ENCODE peak calls at places on chromosomes 4 and X, in five cellular contexts. F is HCT116; O is CD4-positive, alpha-beta memory T cell; Q is endodermal cell; H is CD8-positive, alpha-beta T cell. W is an unnamed sample. For H3K27me3, H3K4me1 and H3K9me3, the result is how much of the 10 kb centered on the place peaks cover.

GRCh38 chr4:41122309-41122708 is 92.0 kb downstream of the APBB2 start:
- DNase-seq in F (no peak), O (no peak), Q (no peak), H (no peak), W (no peak)

GRCh38 chrX:96909291-96909690 is 25.6 kb downstream of the RPA4 start:
- DNase-seq in F (no peak), O (no peak), Q (no peak), H (no peak), W (no peak)

GRCh38 chr4:185839204-185839712 is 27.3 kb upstream of the SORBS2 start:
- DNase-seq in F (peak), O (no peak), Q (peak), H (no peak), W (no peak)

GRCh38 chr4:147198411-147199051 is 252.9 kb upstream of the TTC29 start:
- DNase-seq in F (no peak), O (no peak), Q (no peak), H (no peak), W (no peak)

GRCh38 chrX:38803609-38804480 is 2.6 kb downstream of the MID1IP1 start:
- DNase-seq in F (peak), O (peak), Q (peak), H (peak), W (peak)

GRCh38 chr4:152095701-152096070 is 334.9 kb upstream of the GATB start:
- DNase-seq in F (no peak), O (no peak), Q (no peak), H (no peak), W (no peak)

GRCh38 chrX:153336128-153336894 is 2.4 kb downstream of the ZNF275 start:
- DNase-seq in F (no peak), O (no peak), Q (no peak), H (no peak), W (no peak)

GRCh38 chrX:27336466-27337091 is 126.6 kb downstream of the PPP4R3C start:
- DNase-seq in F (peak), O (no peak), Q (peak), H (no peak), W (no peak)

GRCh38 chr4:127622923-127623754 is 9.6 kb upstream of the INTU start:
- DNase-seq in F (no peak), O (no peak), Q (peak), H (no peak), W (no peak)

GRCh38 chrX:78725257-78725656 is 22.3 kb upstream of the LPAR4 start:
- DNase-seq in F (no peak), O (no peak), Q (no peak), H (no peak), W (no peak)

GRCh38 chrX:39626749-39627148 is 471.0 kb downstream of the BCOR start:
- DNase-seq in F (no peak), O (no peak), Q (no peak), H (no peak), W (no peak)

GRCh38 chr4:138455097-138455496 is 212.9 kb upstream of the SLC7A11 start:
- DNase-seq in F (no peak), O (no peak), Q (no peak), H (no peak), W (no peak)

GRCh38 chr4:56790566-56791175 is 30.8 kb downstream of the SPINK2 start:
- DNase-seq in F (no peak), O (no peak), Q (no peak), H (no peak), W (no peak)

GRCh38 chrX:51098046-51098445 is 187.5 kb downstream of the BMP15 start:
- DNase-seq in F (no peak), O (no peak), Q (no peak), H (no peak), W (no peak)
- H3K27me3 ChIP-seq in F (under half), O (under half), Q (under half), H (under half), W (under half)

DNA sequence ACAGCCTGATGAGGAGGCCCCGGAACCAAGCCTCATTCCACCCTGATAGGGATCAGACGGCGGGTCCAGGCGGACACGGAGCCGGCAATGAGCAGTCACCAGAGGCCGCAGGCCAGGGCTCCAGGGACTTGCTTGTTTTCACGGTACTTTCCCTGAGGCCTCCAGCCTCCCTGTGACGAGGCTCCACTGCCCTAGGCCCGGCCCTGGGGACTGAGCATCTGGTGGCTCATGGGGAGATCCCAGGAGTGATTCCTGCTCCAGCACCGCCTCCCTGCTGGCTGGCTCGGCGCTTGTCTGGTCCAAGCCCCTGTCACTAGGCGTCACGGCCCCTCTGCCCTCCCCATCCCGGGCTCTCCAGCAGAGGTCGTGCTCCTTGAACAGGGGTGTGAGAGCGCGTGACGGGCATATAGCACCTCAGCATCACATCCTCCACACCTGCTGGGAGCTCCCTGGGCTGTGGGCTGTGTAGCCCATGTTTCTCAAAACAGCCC is 14.1 kb downstream of the HTRA3 start:
- DNase-seq in F (no peak), O (no peak), Q (peak), H (no peak), W (no peak)
- H3K4me1 ChIP-seq in F (under half), O (under half), Q (under half), H (under half), W (under half)

DNA sequence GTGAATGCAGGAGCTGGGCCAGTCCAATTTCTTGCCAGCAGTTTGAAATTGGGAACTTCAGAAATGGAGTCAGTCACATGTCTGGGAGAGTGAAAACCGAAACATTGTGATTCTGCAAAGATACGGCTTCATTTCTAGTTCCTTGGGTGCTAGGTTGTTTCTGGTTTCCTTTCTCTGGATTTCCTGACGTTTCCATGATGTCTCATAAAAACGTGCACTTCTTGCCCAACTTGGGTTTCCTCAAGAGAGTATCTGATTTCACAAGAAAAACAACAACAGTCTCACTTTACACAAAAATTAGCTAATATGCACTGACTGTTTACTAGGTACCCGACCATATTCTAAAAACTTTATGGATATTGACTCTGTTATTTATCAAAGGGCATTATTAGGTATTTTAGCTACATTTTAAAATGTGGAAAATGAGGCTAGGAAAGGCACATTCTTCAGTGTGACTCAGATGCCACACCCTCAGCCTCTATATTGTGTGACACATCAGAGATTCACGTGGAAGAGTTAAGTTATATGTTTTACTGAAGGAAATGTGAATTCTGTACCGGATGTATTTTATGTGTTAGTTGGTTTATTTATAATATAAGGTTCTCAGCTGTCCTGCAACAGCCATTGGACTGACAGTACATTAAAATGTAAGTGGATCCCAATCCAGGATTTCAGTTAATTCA is 225.0 kb upstream of the PUDP start:
- DNase-seq in F (no peak), O (no peak), Q (no peak), H (no peak), W (no peak)
- H3K9me3 ChIP-seq in F (under half), O (under half), Q (under half), H (under half), W (under half)

GRCh38 chrX:118117069-118117405 is 427 bp upstream of the KLHL13 start:
- DNase-seq in F (no peak), O (no peak), Q (no peak), H (no peak), W (no peak)
- H3K27me3 ChIP-seq in F (under half), O (under half), Q (under half), H (under half), W (under half)

DNA sequence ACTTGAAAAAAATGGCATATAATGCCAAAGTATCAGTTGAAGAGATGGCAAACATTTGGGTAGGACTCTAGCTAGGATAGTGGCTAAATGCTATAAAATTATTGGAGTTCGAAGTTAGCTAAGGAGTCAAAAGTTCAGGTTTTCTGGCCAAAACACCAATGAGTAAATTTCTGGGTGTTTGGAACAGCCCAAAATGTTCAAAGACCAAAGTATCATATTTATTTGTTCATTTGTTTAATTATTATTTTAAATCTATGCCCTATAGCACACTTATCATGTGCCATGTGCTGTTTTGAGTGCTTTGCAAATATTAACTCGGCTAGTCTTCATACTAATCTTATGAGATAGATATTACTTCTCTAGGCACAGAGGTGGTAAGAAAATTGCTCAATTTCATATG is 285.5 kb downstream of the TEX13C start:
- DNase-seq in F (no peak), O (no peak), Q (no peak), H (no peak), W (no peak)
- H3K4me1 ChIP-seq in F (under half), O (under half), Q (under half), H (under half), W (under half)

GRCh38 chr4:83751336-83751949 is 215.5 kb downstream of the GPAT3 start:
- DNase-seq in F (peak), O (no peak), Q (no peak), H (no peak), W (no peak)
- H3K9me3 ChIP-seq in F (under half), O (under half), Q (under half), H (under half), W (under half)